ENCODE peak calls at places on chromosomes 7 and 10, in eight cellular contexts. C, B, I, H, Y, A, F and T are unnamed samples.

GRCh38 chr10:106956216-106956915 is 208.1 kb downstream of the SORCS1 start:
- DNase-seq in C (no peak), B (no peak), I (no peak), H (no peak), Y (no peak), A (no peak), F (no peak), T (no peak)

GRCh38 chr7:81004098-81004497 is 85.2 kb upstream of the SEMA3C start:
- DNase-seq in C (no peak), B (peak; percentile 56), I (no peak), H (peak; percentile 61), Y (no peak), A (no peak), F (no peak), T (peak; percentile 64)

GRCh38 chr10:66782144-66782543 is 143.7 kb upstream of the LRRTM3 start:
- DNase-seq in C (no peak), B (no peak), I (no peak), H (no peak), Y (no peak), A (no peak), F (no peak), T (no peak)

GRCh38 chr10:25867321-25867720 is 66.7 kb upstream of the MYO3A start:
- DNase-seq in C (no peak), B (no peak), I (no peak), H (peak; percentile 28), Y (no peak), A (no peak), F (no peak), T (no peak)

GRCh38 chr10:34102917-34103506 is 712.1 kb downstream of the PARD3 start:
- DNase-seq in C (no peak), B (no peak), I (no peak), H (no peak), Y (no peak), A (no peak), F (no peak), T (no peak)

GRCh38 chr7:47846117-47846836 is 102.0 kb downstream of the PKD1L1 start:
- DNase-seq in C (no peak), B (peak; percentile 53), I (no peak), H (peak; percentile 43), Y (no peak), A (peak; percentile 50), F (no peak), T (peak; percentile 33)

GRCh38 chr7:6392712-6393666 is 54.8 kb downstream of the DAGLB start:
- DNase-seq in C (no peak), B (peak; percentile 79), I (no peak), H (peak; percentile 91), Y (no peak), A (peak; percentile 78), F (peak; percentile 87), T (peak; percentile 88)

GRCh38 chr10:130924138-130924819 is 387.2 kb downstream of the TCERG1L start:
- DNase-seq in C (no peak), B (no peak), I (peak; percentile 87), H (no peak), Y (peak; percentile 28), A (no peak), F (peak; percentile 15), T (no peak)

GRCh38 chr10:5147255-5147980 is 37.5 kb downstream of the AKR1C8 start:
- DNase-seq in C (peak; percentile 64), B (no peak), I (no peak), H (no peak), Y (no peak), A (no peak), F (peak; percentile 85), T (no peak)

GRCh38 chr7:46741181-46741580 is 820.1 kb upstream of the IGFBP3 start:
- DNase-seq in C (no peak), B (no peak), I (no peak), H (no peak), Y (no peak), A (no peak), F (no peak), T (no peak)